ENCODE peak calls at places on chromosome 1, in ten cellular contexts. E, A, P, G, S, Q, H, T, R and V are unnamed samples.

GRCh38 chr1:236302941-236303340 is 21.2 kb upstream of the ERO1B start:
- DNase-seq in E (no peak), A (no peak), P (no peak), G (no peak), S (no peak), Q (no peak), H (no peak), T (no peak), R (no peak), V (no peak)

GRCh38 chr1:247437551-247438535 is 20.1 kb downstream of the OR2B11 start:
- DNase-seq in E (no peak), A (no peak), P (no peak), G (no peak), S (no peak), Q (no peak), H (no peak), T (no peak), R (peak; percentile 63), V (no peak)

GRCh38 chr1:235990376-235990795 is 74.5 kb downstream of the NID1 start:
- DNase-seq in E (peak; percentile 71), A (no peak), P (no peak), G (peak; percentile 98), S (no peak), Q (no peak), H (peak; percentile 95), T (no peak), R (no peak), V (no peak)

GRCh38 chr1:172141351-172142000 is 279.0 kb upstream of the C1orf105 start:
- DNase-seq in E (no peak), A (no peak), P (no peak), G (no peak), S (no peak), Q (no peak), H (no peak), T (no peak), R (no peak), V (no peak)

GRCh38 chr1:31135973-31136600 is 70.6 kb upstream of the PUM1 start:
- DNase-seq in E (no peak), A (no peak), P (no peak), G (no peak), S (no peak), Q (no peak), H (peak; percentile 11), T (no peak), R (no peak), V (no peak)

GRCh38 chr1:17081439-17081838 is 27.6 kb upstream of the SDHB start:
- DNase-seq in E (no peak), A (no peak), P (no peak), G (no peak), S (no peak), Q (no peak), H (no peak), T (no peak), R (no peak), V (no peak)

GRCh38 chr1:64073705-64074104 is 129.7 kb upstream of the UBE2U start:
- DNase-seq in E (no peak), A (no peak), P (peak; percentile 11), G (no peak), S (no peak), Q (no peak), H (peak; percentile 56), T (no peak), R (no peak), V (no peak)

GRCh38 chr1:91731815-91732214 is 154.1 kb downstream of the TGFBR3 start:
- DNase-seq in E (no peak), A (no peak), P (no peak), G (no peak), S (peak; percentile 71), Q (no peak), H (peak; percentile 72), T (no peak), R (no peak), V (no peak)

GRCh38 chr1:147598631-147599361 is 57.5 kb downstream of the BCL9 start:
- DNase-seq in E (no peak), A (no peak), P (peak; percentile 41), G (peak; percentile 8), S (peak; percentile 25), Q (peak; percentile 70), H (peak; percentile 16), T (no peak), R (no peak), V (peak; percentile 48)

GRCh38 chr1:178581351-178581951 is 68.5 kb downstream of the TEX35 start:
- DNase-seq in E (no peak), A (no peak), P (no peak), G (no peak), S (no peak), Q (peak; percentile 88), H (no peak), T (no peak), R (no peak), V (no peak)

GRCh38 chr1:14961661-14962267 is 191.8 kb upstream of the TMEM51 start:
- DNase-seq in E (no peak), A (peak; percentile 40), P (no peak), G (no peak), S (no peak), Q (peak; percentile 69), H (no peak), T (no peak), R (no peak), V (no peak)

GRCh38 chr1:228362141-228362883 is 44.3 kb downstream of the TRIM11 start:
- DNase-seq in E (no peak), A (no peak), P (no peak), G (no peak), S (no peak), Q (no peak), H (no peak), T (peak; percentile 30), R (peak; percentile 21), V (no peak)

GRCh38 chr1:6743189-6744101 is 41.8 kb upstream of the CAMTA1 start:
- DNase-seq in E (peak; percentile 60), A (peak; percentile 41), P (no peak), G (peak; percentile 82), S (peak; percentile 83), Q (peak; percentile 48), H (peak; percentile 88), T (no peak), R (no peak), V (no peak)

GRCh38 chr1:160210563-160210962 is 5.4 kb downstream of the PEA15 start:
- DNase-seq in E (no peak), A (no peak), P (no peak), G (no peak), S (no peak), Q (no peak), H (no peak), T (no peak), R (no peak), V (no peak)

GRCh38 chr1:149936992-149937705 is 470 bp upstream of the MTMR11 start:
- DNase-seq in E (no peak), A (no peak), P (peak; percentile 45), G (peak; percentile 51), S (peak; percentile 66), Q (peak; percentile 54), H (peak; percentile 71), T (peak; percentile 82), R (no peak), V (no peak)

GRCh38 chr1:11559211-11559970 is 80.4 kb downstream of the DISP3 start:
- DNase-seq in E (no peak), A (no peak), P (no peak), G (no peak), S (no peak), Q (no peak), H (no peak), T (no peak), R (no peak), V (no peak)

GRCh38 chr1:2974701-2975301 is 46.5 kb upstream of the ACTRT2 start:
- DNase-seq in E (no peak), A (no peak), P (no peak), G (no peak), S (no peak), Q (no peak), H (no peak), T (peak; percentile 46), R (peak; percentile 36), V (no peak)

GRCh38 chr1:151197863-151198253 is 494 bp upstream of the PIP5K1A start:
- DNase-seq in E (no peak), A (no peak), P (no peak), G (no peak), S (no peak), Q (peak; percentile 8), H (no peak), T (no peak), R (no peak), V (no peak)

GRCh38 chr1:151193856-151194255 is 3.9 kb upstream of the VPS72 start:
- DNase-seq in E (no peak), A (no peak), P (no peak), G (no peak), S (no peak), Q (no peak), H (no peak), T (no peak), R (no peak), V (no peak)

GRCh38 chr1:151196292-151196800 is 2.0 kb upstream of the PIP5K1A start:
- DNase-seq in E (peak; percentile 62), A (peak; percentile 50), P (peak; percentile 95), G (peak; percentile 87), S (peak; percentile 89), Q (peak; percentile 77), H (peak; percentile 91), T (no peak), R (peak; percentile 53), V (no peak)

GRCh38 chr1:151199860-151200581 is 1.7 kb downstream of the PIP5K1A start:
- DNase-seq in E (peak; percentile 82), A (no peak), P (peak; percentile 43), G (peak; percentile 81), S (peak; percentile 79), Q (peak; percentile 11), H (peak; percentile 89), T (no peak), R (no peak), V (no peak)

GRCh38 chr1:151198254-151199127 is at the start of gene PIP5K1A:
- DNase-seq in E (peak; percentile 86), A (peak; percentile 97), P (peak; percentile 99), G (peak; percentile 98), S (peak; percentile 98), Q (peak; percentile 98), H (peak; percentile 97), T (peak; percentile 97), R (peak; percentile 98), V (peak; percentile 96)
- TF ChIP-seq CTCF in E (no peak), A (no peak), P (no peak), G (no peak), S (no peak), Q (no peak), H (no peak), T (no peak), R (no peak), V (no peak)

GRCh38 chr1:231206856-231207255 is 34.2 kb upstream of the GNPAT start:
- DNase-seq in E (no peak), A (no peak), P (no peak), G (no peak), S (no peak), Q (peak; percentile 28), H (no peak), T (no peak), R (peak; percentile 6), V (no peak)
- TF ChIP-seq CTCF in E (peak; percentile 22), A (no peak), P (no peak), G (no peak), S (no peak), Q (peak; percentile 60), H (no peak), T (no peak), R (no peak), V (no peak)

GRCh38 chr1:88736633-88737248 is 52.7 kb downstream of the PKN2 start:
- DNase-seq in E (no peak), A (no peak), P (peak; percentile 77), G (peak; percentile 62), S (peak; percentile 50), Q (peak; percentile 86), H (peak; percentile 64), T (no peak), R (no peak), V (no peak)
- TF ChIP-seq CTCF in E (peak; percentile 75), A (peak; percentile 48), P (peak; percentile 79), G (peak; percentile 84), S (peak; percentile 84), Q (peak; percentile 98), H (peak; percentile 82), T (peak; percentile 60), R (peak; percentile 71), V (peak; percentile 35)

GRCh38 chr1:203148127-203148526 is 20.6 kb downstream of the ADORA1 start:
- DNase-seq in E (no peak), A (no peak), P (no peak), G (no peak), S (no peak), Q (peak; percentile 69), H (no peak), T (no peak), R (no peak), V (no peak)
- TF ChIP-seq CTCF in E (peak; percentile 19), A (no peak), P (peak; percentile 30), G (peak; percentile 68), S (peak; percentile 37), Q (peak; percentile 42), H (peak; percentile 30), T (peak; percentile 27), R (no peak), V (peak; percentile 44)